ENCODE peak calls at places on chromosomes 4 and X, in five cellular contexts. K is mammary epithelial cell, J is PC-3, V is right cardiac atrium, D is pancreas. H is an unnamed sample.
A peak's percentile ranks its signal among the peaks of the same experiment; 100 is the strongest.

GRCh38 chrX:68498508-68499379 is at the start of gene YIPF6:
- DNase-seq in D (peak; percentile 79), K (peak; percentile 63), V (peak; percentile 91), J (peak; percentile 79), H (peak; percentile 74)

GRCh38 chr4:38356686-38357085 is 307.3 kb upstream of the KLF3 start:
- DNase-seq in J (no peak), V (no peak), K (no peak), D (no peak), H (no peak)

GRCh38 chr4:108878781-108879180 is 115.9 kb upstream of the ETNPPL start:
- DNase-seq in V (no peak), K (no peak), J (no peak), D (no peak), H (no peak)

GRCh38 chr4:170794532-170794931 is 704.8 kb upstream of the AADAT start:
- DNase-seq in D (no peak), J (no peak), K (no peak), V (no peak), H (no peak)

GRCh38 chr4:101458914-101459313 is 111.6 kb upstream of the PPP3CA start:
- DNase-seq in J (no peak), V (no peak), D (no peak), K (no peak), H (no peak)

GRCh38 chr4:89022426-89023128 is 34.4 kb downstream of the FAM13A start:
- DNase-seq in V (no peak), K (no peak), D (no peak), J (no peak), H (no peak)

GRCh38 chrX:50615570-50616158 is 145.0 kb upstream of the DGKK start:
- DNase-seq in D (no peak), J (no peak), V (no peak), K (no peak), H (no peak)

GRCh38 chrX:42422961-42423360 is 355.0 kb downstream of the PPP1R2C start:
- DNase-seq in J (peak; percentile 13), K (no peak), D (no peak), V (no peak), H (no peak)

GRCh38 chrX:12770440-12770839 is 20.8 kb upstream of the PRPS2 start:
- DNase-seq in J (peak; percentile 68), D (no peak), V (no peak), K (no peak), H (no peak)

GRCh38 chr4:170231377-170231776 is 141.6 kb upstream of the AADAT start:
- DNase-seq in J (no peak), V (no peak), D (no peak), K (no peak), H (no peak)

GRCh38 chr4:86356831-86357230 is 3.0 kb downstream of the MAPK10 start:
- DNase-seq in K (no peak), V (no peak), J (no peak), D (no peak), H (no peak)

GRCh38 chr4:140069068-140069467 is 84.9 kb downstream of the MAML3 start:
- DNase-seq in J (peak; percentile 12), D (no peak), K (peak; percentile 14), V (peak; percentile 58), H (peak; percentile 46)

GRCh38 chrX:79065696-79066095 is 78.8 kb upstream of the GPR174 start:
- DNase-seq in K (no peak), D (no peak), V (peak; percentile 10), J (no peak), H (no peak)

GRCh38 chr4:140903522-140903928 is 147.3 kb upstream of the TBC1D9 start:
- DNase-seq in K (no peak), D (no peak), J (no peak), V (no peak), H (no peak)

GRCh38 chrX:149120459-149120858 is 384.6 kb downstream of the IDS start:
- DNase-seq in D (no peak), V (no peak), J (no peak), K (no peak), H (no peak)

GRCh38 chr4:6730603-6731300 is 14.8 kb downstream of the BLOC1S4 start:
- DNase-seq in J (no peak), V (peak; percentile 62), D (no peak), K (no peak), H (no peak)

GRCh38 chr4:118761387-118762016 is 74.4 kb downstream of the SEC24D start:
- DNase-seq in J (no peak), V (no peak), D (no peak), K (no peak), H (no peak)

GRCh38 chr4:118759481-118759880 is 74.3 kb downstream of the METTL14 start:
- DNase-seq in K (no peak), D (no peak), J (no peak), V (no peak), H (no peak)

GRCh38 chr4:118760092-118760491 is 74.9 kb downstream of the METTL14 start:
- DNase-seq in V (no peak), J (no peak), K (no peak), D (no peak), H (no peak)

GRCh38 chr4:118762146-118762545 is 73.8 kb downstream of the SEC24D start:
- DNase-seq in D (no peak), J (no peak), V (no peak), K (no peak), H (no peak)

DNA sequence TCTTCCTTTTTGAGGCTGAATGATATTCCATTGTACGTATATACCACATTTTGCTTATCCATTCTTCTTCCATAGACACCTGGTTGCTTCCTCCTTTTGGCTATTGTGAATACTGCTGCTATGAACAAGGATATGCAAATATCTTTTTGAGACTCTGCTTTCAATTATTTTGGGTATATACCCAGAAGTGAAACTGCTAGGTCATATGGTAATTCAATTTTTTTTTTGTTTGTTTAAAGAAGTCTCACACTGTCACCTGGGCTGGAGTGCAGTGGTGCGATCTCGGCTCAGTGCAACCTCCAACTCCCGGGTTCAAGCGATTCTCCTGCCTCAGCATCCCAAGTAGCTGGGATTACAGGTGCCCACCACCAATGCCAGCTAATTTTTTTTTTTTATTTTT is 75.3 kb downstream of the METTL14 start:
- DNase-seq in V (no peak), D (no peak), J (no peak), K (no peak), H (no peak)
- H3K4me3 ChIP-seq in V (no peak overlapping the region), D (no peak overlapping the region), J (no peak overlapping the region), K (no peak overlapping the region), H (no peak overlapping the region)

GRCh38 chr4:165454426-165454825 is 75.6 kb downstream of the CPE start:
- DNase-seq in J (peak; percentile 52), K (peak; percentile 57), D (no peak), V (no peak), H (no peak)

GRCh38 chr4:165449333-165449732 is 70.5 kb downstream of the CPE start:
- DNase-seq in J (no peak), K (no peak), D (no peak), V (no peak), H (no peak)

GRCh38 chr4:165443276-165443675 is 64.5 kb downstream of the CPE start:
- DNase-seq in J (no peak), D (no peak), V (no peak), K (no peak), H (no peak)

DNA sequence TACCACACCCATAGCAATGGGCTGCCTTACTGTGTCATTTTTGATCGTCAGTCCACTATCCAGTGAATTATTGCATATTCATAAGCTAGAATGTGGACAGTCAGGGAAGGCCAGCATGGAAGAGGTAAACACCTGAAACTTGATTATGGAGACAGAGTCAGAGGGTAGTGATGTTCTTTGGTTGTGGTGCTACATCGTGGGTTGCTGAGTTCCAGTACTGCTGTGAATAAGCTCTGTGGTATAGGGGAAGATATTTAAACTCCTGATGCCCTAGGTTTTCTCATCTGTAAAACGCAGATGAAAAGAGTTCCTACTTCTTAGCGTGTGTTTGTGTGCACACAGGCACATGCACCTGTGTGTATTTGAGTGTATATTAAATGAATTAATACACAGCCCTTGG is 69.9 kb downstream of the CPE start:
- DNase-seq in V (no peak), D (no peak), J (no peak), K (no peak), H (no peak)
- H3K27ac ChIP-seq in V (no peak overlapping the region), D (no peak overlapping the region), J (no peak overlapping the region), K (no peak overlapping the region), H (no peak overlapping the region)

GRCh38 chr4:4424499-4425115 is 37.7 kb downstream of the NSG1 start:
- DNase-seq in D (no peak), K (no peak), V (no peak), J (no peak), H (no peak)
- H3K4me1 ChIP-seq in D (no peaks in the 10 kb centered on the region), K (no peaks in the 10 kb centered on the region), V (peaks cover 4% of the 10 kb centered on the region), J (no peaks in the 10 kb centered on the region), H (no peaks in the 10 kb centered on the region)

DNA sequence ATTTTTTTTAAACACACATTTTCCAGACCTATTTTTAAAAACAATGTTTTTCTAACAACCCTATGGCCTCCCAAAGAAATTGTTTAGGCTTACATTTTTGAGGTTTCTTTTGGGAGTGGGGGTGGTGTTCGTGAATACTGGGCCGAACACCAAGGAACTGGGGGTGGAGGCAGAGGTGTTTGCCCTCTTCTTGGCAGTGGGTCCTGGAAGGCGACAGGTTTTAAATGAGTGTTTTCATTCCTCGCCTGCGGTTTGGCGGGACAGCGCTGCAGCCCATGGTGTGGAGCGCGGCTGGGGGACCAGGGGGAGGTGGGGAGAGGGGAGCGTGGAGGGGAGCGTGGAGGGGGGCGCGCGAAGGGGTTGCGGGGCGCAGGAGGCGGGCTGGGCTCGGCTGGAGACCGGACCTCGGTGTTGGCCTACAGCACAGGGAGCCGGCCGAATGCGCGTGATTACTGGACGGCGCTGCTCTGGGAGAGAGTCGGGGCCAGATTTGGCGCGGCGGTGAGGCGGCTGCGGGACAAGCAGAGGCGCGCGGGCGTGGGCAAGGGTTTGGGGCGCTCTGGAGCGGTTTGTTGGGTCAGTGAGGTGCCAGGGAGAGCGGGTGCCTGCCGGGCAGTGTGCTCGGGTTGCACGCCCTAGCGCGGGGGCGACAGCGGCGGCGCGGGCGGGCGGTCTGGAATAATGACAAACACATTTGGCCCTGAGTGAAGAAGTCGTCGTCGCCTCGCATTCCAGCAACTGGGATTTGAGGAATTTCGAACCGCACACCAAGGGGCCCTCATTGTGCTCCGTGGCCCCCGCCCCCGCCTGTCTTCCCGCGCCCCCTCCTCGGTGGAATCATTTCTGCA is 762 bp downstream of the PDGFRA start:
- DNase-seq in K (no peak), V (peak; percentile 74), D (no peak), J (no peak), H (no peak)
- H3K4me3 ChIP-seq in K (peak overlapping the region; percentile 29), V (peak overlapping the region; percentile 53), D (no peak overlapping the region), J (peak overlapping the region; percentile 61), H (peak overlapping the region; percentile 39)

DNA sequence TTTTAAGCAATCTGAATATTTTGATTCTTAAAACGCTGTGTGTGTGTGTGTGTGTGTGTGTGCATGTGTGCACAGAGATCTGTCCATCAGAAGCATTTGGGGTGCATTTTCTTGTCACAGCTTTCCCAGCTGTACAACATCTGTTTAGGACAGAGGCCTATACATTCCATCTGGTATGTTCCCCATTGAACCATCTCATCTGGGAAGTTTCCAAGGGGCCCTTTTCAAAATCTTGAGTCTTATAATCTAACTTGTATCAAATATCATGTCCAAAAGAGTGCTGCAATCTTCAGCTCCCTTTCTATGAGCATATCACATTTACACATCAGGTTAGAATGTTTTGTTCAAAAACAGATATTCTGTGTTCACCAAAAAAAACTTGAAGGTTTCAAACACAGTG is 16.5 kb upstream of the MID1 start:
- DNase-seq in J (no peak), D (no peak), K (no peak), V (no peak), H (no peak)
- H3K27ac ChIP-seq in J (no peak overlapping the region), D (no peak overlapping the region), K (no peak overlapping the region), V (no peak overlapping the region), H (no peak overlapping the region)

DNA sequence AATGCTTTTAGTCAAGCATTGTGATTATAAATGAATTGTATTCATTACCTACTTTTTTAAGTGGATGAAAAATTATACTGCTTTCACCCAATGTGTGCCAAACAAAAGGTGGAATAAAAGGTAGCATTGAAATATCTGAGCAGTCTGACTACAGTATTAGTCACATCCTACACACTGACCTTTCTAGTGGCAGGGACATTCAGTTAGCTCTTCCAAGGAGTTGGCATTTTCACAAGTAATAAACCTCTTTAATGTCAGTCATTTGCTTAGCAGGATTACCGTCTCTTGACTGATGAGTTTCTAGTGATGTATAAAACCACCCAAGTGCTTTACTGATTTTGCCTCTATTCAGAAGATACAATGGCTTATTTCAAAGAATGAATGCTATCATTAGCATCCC is 687.9 kb downstream of the ARAP2 start:
- DNase-seq in D (no peak), J (peak; percentile 73), V (no peak), K (peak; percentile 65), H (no peak)
- H3K4me1 ChIP-seq in D (no peaks in the 10 kb centered on the region), J (peaks cover 3% of the 10 kb centered on the region), V (no peaks in the 10 kb centered on the region), K (peaks cover 3% of the 10 kb centered on the region), H (no peaks in the 10 kb centered on the region)

H was measured in lung.